ENCODE peak calls at places on chromosomes 3 and 15, in ten cellular contexts. P, C, O, M, X, V, R, F, Y and D are unnamed samples.

GRCh38 chr3:51953445-51953844 is 1.7 kb upstream of the GPR62 start:
- DNase-seq in R (no peak), X (no peak), C (no peak), F (no peak), V (no peak), M (no peak), O (no peak), Y (peak), P (no peak), D (no peak)

GRCh38 chr3:66041828-66042227 is 3.1 kb upstream of the MAGI1 start:
- DNase-seq in V (no peak), P (no peak), X (no peak), C (no peak), O (no peak), Y (no peak), F (no peak), R (no peak), M (no peak), D (no peak)

GRCh38 chr15:56765252-56765651 is 31.9 kb upstream of the ZNF280D start:
- DNase-seq in O (no peak), R (no peak), X (no peak), F (no peak), C (no peak), M (no peak), Y (peak), P (no peak), V (no peak), D (no peak)

GRCh38 chr3:68740087-68740486 is 192.3 kb downstream of the TAFA4 start:
- DNase-seq in V (peak), P (no peak), O (no peak), F (no peak), R (no peak), M (no peak), Y (no peak), X (no peak), C (no peak), D (no peak)

GRCh38 chr3:17014734-17015133 is 130.0 kb downstream of the PLCL2 start:
- DNase-seq in R (no peak), X (no peak), O (no peak), Y (no peak), M (no peak), V (no peak), P (no peak), C (no peak), F (no peak), D (no peak)

GRCh38 chr15:79632457-79632856 is 200.3 kb downstream of the MINAR1 start:
- DNase-seq in O (no peak), V (no peak), M (no peak), R (no peak), X (no peak), F (no peak), P (no peak), Y (no peak), C (no peak), D (no peak)

GRCh38 chr3:17639257-17639656 is 103.2 kb downstream of the TBC1D5 start:
- DNase-seq in F (no peak), Y (peak), V (no peak), M (no peak), R (no peak), X (no peak), O (no peak), P (no peak), C (no peak), D (peak)

GRCh38 chr3:113668015-113668414 is 28.4 kb downstream of the USF3 start:
- DNase-seq in X (no peak), M (no peak), V (no peak), C (no peak), P (no peak), O (no peak), F (no peak), R (no peak), Y (no peak), D (no peak)

GRCh38 chr3:8607285-8608040 is 37.1 kb downstream of the SSUH2 start:
- DNase-seq in C (peak), V (peak), P (peak), X (no peak), O (no peak), Y (peak), F (peak), R (peak), M (no peak), D (peak)

GRCh38 chr3:141228385-141228784 is 3.2 kb upstream of the PXYLP1 start:
- DNase-seq in O (no peak), C (no peak), X (no peak), M (no peak), R (no peak), V (no peak), F (no peak), P (no peak), Y (no peak), D (no peak)
- H3K27ac ChIP-seq in O (no peak), C (no peak), X (no peak), M (no peak), R (no peak), V (no peak), F (no peak), P (no peak), Y (no peak), D (no peak)

GRCh38 chr3:172312711-172313110 is 135.5 kb downstream of the GHSR start:
- DNase-seq in X (no peak), C (no peak), O (no peak), P (no peak), M (no peak), Y (no peak), V (no peak), R (no peak), F (no peak), D (no peak)

GRCh38 chr3:172312006-172312405 is 136.2 kb downstream of the GHSR start:
- DNase-seq in O (no peak), P (no peak), M (no peak), C (no peak), R (no peak), Y (no peak), F (no peak), X (no peak), V (no peak), D (no peak)

GRCh38 chr3:172315401-172316091 is 132.7 kb downstream of the GHSR start:
- DNase-seq in C (peak), P (no peak), M (no peak), X (no peak), F (no peak), Y (peak), V (no peak), R (peak), O (peak), D (no peak)

GRCh38 chr3:172314616-172315015 is 133.6 kb downstream of the GHSR start:
- DNase-seq in M (no peak), V (no peak), R (no peak), X (no peak), C (no peak), F (no peak), Y (no peak), P (no peak), O (no peak), D (no peak)

GRCh38 chr3:172313671-172314070 is 134.6 kb downstream of the GHSR start:
- DNase-seq in Y (no peak), X (no peak), F (no peak), M (no peak), R (no peak), C (no peak), O (no peak), V (no peak), P (no peak), D (no peak)
- H3K27ac ChIP-seq in Y (no peak), X (no peak), F (no peak), M (no peak), R (peak), C (no peak), O (peak), V (no peak), P (peak), D (peak)

GRCh38 chr15:52462806-52463360 is 65.8 kb downstream of the MYO5A start:
- DNase-seq in R (no peak), X (no peak), P (no peak), O (no peak), C (no peak), F (no peak), V (no peak), Y (no peak), M (no peak), D (no peak)
- H3K27ac ChIP-seq in R (no peak), X (no peak), P (no peak), O (no peak), C (no peak), F (no peak), V (no peak), Y (no peak), M (no peak), D (no peak)

GRCh38 chr15:22979069-22979698 is 984 bp downstream of the CYFIP1 start:
- DNase-seq in F (peak), X (no peak), O (peak), P (peak), R (peak), Y (peak), C (peak), V (peak), M (no peak), D (no peak)
- H3K27ac ChIP-seq in F (peak), X (no peak), O (peak), P (no peak), R (peak), Y (peak), C (peak), V (no peak), M (no peak), D (peak)

GRCh38 chr3:29430558-29430971 is 149.7 kb downstream of the RBMS3 start:
- DNase-seq in C (no peak), F (no peak), M (no peak), Y (peak), V (peak), P (peak), O (no peak), R (no peak), X (no peak), D (no peak)

GRCh38 chr3:29429055-29429454 is 148.2 kb downstream of the RBMS3 start:
- DNase-seq in F (no peak), C (no peak), V (no peak), M (no peak), P (no peak), Y (no peak), O (no peak), X (no peak), R (no peak), D (no peak)

GRCh38 chr3:29427266-29428103 is 146.6 kb downstream of the RBMS3 start:
- DNase-seq in Y (no peak), C (peak), M (no peak), F (no peak), V (no peak), P (no peak), X (no peak), R (no peak), O (peak), D (no peak)

DNA sequence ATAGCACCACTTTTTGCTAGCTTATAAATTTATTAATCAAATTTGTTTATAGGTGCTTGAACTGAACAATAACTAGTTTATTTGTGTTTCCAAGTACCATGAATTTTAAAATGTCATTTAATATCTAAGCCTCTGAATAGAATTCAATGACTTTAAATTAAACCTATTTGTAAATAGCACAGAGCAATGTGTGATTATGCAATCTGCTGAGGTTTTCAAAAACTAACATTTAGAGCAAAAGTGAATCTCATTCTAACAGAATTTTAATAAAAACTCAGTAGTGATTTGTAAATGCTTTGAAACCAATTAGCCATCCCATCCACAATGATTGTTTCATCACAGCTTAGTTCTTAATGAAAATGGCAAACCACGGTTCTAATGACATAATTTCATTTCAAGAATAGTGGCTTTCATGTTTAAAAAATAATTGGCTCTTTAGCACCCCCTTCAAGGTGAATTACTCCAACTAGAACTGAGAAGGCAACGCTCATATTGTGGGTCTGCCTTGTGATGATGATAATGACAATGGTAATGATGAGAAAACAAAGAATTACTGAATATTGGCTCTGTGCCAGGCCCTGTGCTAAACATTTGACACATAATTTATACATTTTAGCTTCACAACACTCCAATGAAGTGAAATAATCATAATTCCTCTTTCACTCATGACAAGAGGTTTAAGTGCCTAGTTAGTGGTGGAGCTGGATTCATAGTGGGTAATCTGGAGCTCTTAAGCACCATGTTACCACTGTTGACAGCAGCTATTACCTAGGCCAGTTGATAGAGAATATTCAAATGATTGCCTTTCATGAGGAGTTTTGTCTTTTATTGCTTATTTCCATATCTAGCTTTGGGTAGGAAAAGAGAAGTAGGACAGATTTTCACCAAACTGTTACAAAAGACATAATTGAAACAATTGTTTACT is 145.7 kb downstream of the RBMS3 start:
- DNase-seq in R (no peak), Y (no peak), X (no peak), M (no peak), F (no peak), V (no peak), C (no peak), O (no peak), P (no peak), D (no peak)
- H3K27ac ChIP-seq in R (no peak), Y (no peak), X (no peak), M (no peak), F (no peak), V (no peak), C (no peak), O (peak), P (no peak), D (no peak)

GRCh38 chr3:184157206-184157605 is 2.0 kb downstream of the DVL3 start:
- DNase-seq in C (no peak), O (no peak), Y (no peak), V (peak), R (no peak), P (no peak), M (no peak), F (no peak), X (no peak), D (no peak)
- H3K27ac ChIP-seq in C (no peak), O (peak), Y (no peak), V (peak), R (peak), P (peak), M (peak), F (peak), X (no peak), D (no peak)

GRCh38 chr15:89802231-89802928 is 12.3 kb downstream of the ANPEP start:
- DNase-seq in Y (no peak), X (no peak), C (no peak), R (no peak), F (no peak), V (no peak), P (no peak), M (no peak), O (no peak), D (no peak)

GRCh38 chr15:89803941-89804800 is 10.5 kb downstream of the ANPEP start:
- DNase-seq in C (peak), X (no peak), V (no peak), O (no peak), R (no peak), P (no peak), F (no peak), Y (no peak), M (no peak), D (no peak)

GRCh38 chr15:89805241-89806216 is 9.1 kb downstream of the ANPEP start:
- DNase-seq in X (no peak), V (no peak), F (no peak), C (no peak), O (no peak), P (no peak), M (no peak), R (no peak), Y (no peak), D (no peak)

GRCh38 chr15:89801471-89802205 is 13.0 kb downstream of the ANPEP start:
- DNase-seq in C (no peak), V (no peak), M (no peak), F (no peak), X (no peak), O (no peak), P (no peak), R (no peak), Y (no peak), D (no peak)

DNA sequence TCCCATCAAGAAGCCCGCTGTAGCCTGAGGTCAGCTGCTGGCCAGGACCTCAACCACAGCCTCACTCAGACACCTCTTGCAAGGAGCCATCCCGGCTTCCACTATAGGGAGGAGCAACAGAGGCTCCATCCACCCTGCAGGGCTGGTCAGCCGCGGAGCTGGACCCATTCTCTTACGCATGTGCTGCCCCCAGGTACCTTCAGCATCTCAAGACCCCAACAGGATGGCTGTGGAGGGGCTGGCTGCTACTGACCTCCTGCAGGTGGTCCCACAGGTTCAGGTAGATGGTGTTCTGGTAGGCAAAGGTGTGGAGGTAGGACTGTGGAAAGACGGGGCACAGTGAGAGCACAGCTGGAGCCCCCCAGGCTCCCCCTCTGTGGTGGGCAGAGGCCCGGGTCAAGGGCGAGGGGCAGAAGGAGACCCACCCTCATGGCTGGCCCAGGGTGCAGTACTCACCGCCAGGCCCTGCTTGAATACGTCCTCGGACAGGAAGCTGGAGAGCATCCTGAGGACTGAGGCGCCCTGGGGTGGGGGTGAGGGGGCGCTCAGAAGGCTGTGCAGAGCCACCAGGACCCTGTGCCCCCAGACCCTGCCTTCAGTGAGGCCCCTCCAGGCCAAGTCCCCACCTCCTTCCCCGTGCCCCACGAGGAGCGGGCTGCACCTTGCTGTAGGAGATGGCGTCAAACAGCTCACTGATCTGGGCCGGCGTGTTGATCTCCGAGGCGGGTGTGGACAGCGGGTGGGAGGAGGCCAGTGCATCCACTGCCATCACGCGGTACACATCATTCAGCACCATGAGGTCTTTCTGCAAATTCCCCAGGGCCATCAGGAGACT is 11.4 kb downstream of the ANPEP start:
- DNase-seq in P (no peak), Y (no peak), C (no peak), V (no peak), R (no peak), X (no peak), F (no peak), M (no peak), O (no peak), D (no peak)
- H3K27ac ChIP-seq in P (no peak), Y (no peak), C (peak), V (no peak), R (no peak), X (no peak), F (no peak), M (no peak), O (no peak), D (no peak)

DNA sequence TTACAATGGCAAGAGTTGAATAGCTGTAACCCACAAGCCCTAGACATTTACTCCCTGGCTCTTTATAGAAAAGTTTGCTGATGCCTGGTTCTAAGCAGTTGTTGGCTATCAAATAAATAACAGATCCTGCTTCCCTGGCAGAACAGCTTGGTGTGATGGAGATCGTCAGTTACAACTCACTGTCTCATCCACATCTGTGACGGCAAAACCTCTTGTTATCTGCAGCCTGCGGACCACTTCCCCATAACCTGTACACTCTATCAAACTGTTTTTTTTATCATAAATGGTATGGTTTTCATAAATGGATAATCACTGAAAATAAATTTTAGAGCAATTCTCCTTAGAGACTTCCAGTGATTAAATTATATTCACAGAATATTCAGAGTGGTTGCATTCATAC is 14.1 kb downstream of the ZDHHC3 start:
- DNase-seq in V (no peak), F (no peak), X (no peak), C (no peak), M (no peak), O (no peak), Y (no peak), R (no peak), P (no peak), D (no peak)
- H3K27ac ChIP-seq in V (no peak), F (no peak), X (no peak), C (no peak), M (no peak), O (no peak), Y (peak), R (no peak), P (no peak), D (no peak)